ENCODE peak calls at places on chromosomes 2 and 18, in eight cellular contexts. One of them, this sample, is unnamed.

GRCh38 chr2:138245309-138245708 is 256.3 kb upstream of the SPOPL start:
- DNase-seq in heart left ventricle: no peak
- DNase-seq in uterus: no peak
- DNase-seq in body of pancreas: no peak
- DNase-seq in Peyer's patch: no peak
- DNase-seq in HCT116: no peak
- DNase-seq in endothelial cell of umbilical vein: no peak
- DNase-seq in gastrocnemius medialis: no peak
- DNase-seq in this sample: no peak

GRCh38 chr2:120453635-120453998 is 107.7 kb downstream of the INHBB start:
- DNase-seq in heart left ventricle: no peak
- DNase-seq in uterus: no peak
- DNase-seq in body of pancreas: no peak
- DNase-seq in Peyer's patch: no peak
- DNase-seq in HCT116: no peak
- DNase-seq in endothelial cell of umbilical vein: no peak
- DNase-seq in gastrocnemius medialis: no peak
- DNase-seq in this sample: no peak

GRCh38 chr2:196413821-196414274 is 225.7 kb upstream of the CCDC150 start:
- DNase-seq in heart left ventricle: peak; percentile 26
- DNase-seq in uterus: no peak
- DNase-seq in body of pancreas: no peak
- DNase-seq in Peyer's patch: no peak
- DNase-seq in HCT116: no peak
- DNase-seq in endothelial cell of umbilical vein: no peak
- DNase-seq in gastrocnemius medialis: no peak
- DNase-seq in this sample: no peak

GRCh38 chr2:188466761-188467160 is 175.1 kb downstream of the GULP1 start:
- DNase-seq in heart left ventricle: no peak
- DNase-seq in uterus: no peak
- DNase-seq in body of pancreas: no peak
- DNase-seq in Peyer's patch: no peak
- DNase-seq in HCT116: no peak
- DNase-seq in endothelial cell of umbilical vein: no peak
- DNase-seq in gastrocnemius medialis: no peak
- DNase-seq in this sample: no peak

GRCh38 chr18:27061488-27062095 is 123.5 kb downstream of the CHST9 start:
- DNase-seq in heart left ventricle: no peak
- DNase-seq in uterus: no peak
- DNase-seq in body of pancreas: no peak
- DNase-seq in Peyer's patch: no peak
- DNase-seq in HCT116: no peak
- DNase-seq in endothelial cell of umbilical vein: no peak
- DNase-seq in gastrocnemius medialis: no peak
- DNase-seq in this sample: no peak

GRCh38 chr2:240203031-240203841 is 62.8 kb upstream of the OTOS start:
- DNase-seq in heart left ventricle: no peak
- DNase-seq in uterus: no peak
- DNase-seq in body of pancreas: no peak
- DNase-seq in Peyer's patch: no peak
- DNase-seq in HCT116: no peak
- DNase-seq in endothelial cell of umbilical vein: no peak
- DNase-seq in gastrocnemius medialis: no peak
- DNase-seq in this sample: no peak

GRCh38 chr2:228040995-228041394 is 140.5 kb downstream of the SPHKAP start:
- DNase-seq in heart left ventricle: no peak
- DNase-seq in uterus: no peak
- DNase-seq in body of pancreas: no peak
- DNase-seq in Peyer's patch: no peak
- DNase-seq in HCT116: no peak
- DNase-seq in endothelial cell of umbilical vein: no peak
- DNase-seq in gastrocnemius medialis: no peak
- DNase-seq in this sample: no peak

GRCh38 chr2:205166749-205167148 is 515.6 kb upstream of the NRP2 start:
- DNase-seq in heart left ventricle: peak; percentile 33
- DNase-seq in uterus: no peak
- DNase-seq in body of pancreas: no peak
- DNase-seq in Peyer's patch: no peak
- DNase-seq in HCT116: no peak
- DNase-seq in endothelial cell of umbilical vein: no peak
- DNase-seq in gastrocnemius medialis: no peak
- DNase-seq in this sample: no peak

GRCh38 chr2:207148025-207148424 is 17.7 kb downstream of the KLF7 start:
- DNase-seq in heart left ventricle: no peak
- DNase-seq in uterus: peak; percentile 56
- DNase-seq in body of pancreas: no peak
- DNase-seq in Peyer's patch: no peak
- DNase-seq in HCT116: no peak
- DNase-seq in endothelial cell of umbilical vein: peak; percentile 43
- DNase-seq in gastrocnemius medialis: no peak
- DNase-seq in this sample: no peak

GRCh38 chr2:197599285-197599965 is 76.0 kb downstream of the RFTN2 start:
- DNase-seq in heart left ventricle: no peak
- DNase-seq in uterus: no peak
- DNase-seq in body of pancreas: peak; percentile 19
- DNase-seq in Peyer's patch: no peak
- DNase-seq in HCT116: peak; percentile 46
- DNase-seq in endothelial cell of umbilical vein: peak; percentile 9
- DNase-seq in gastrocnemius medialis: peak; percentile 20
- DNase-seq in this sample: peak; percentile 31

GRCh38 chr2:241357531-241357930 is 1.4 kb downstream of the FARP2 start:
- DNase-seq in heart left ventricle: no peak
- DNase-seq in uterus: no peak
- DNase-seq in body of pancreas: no peak
- DNase-seq in Peyer's patch: no peak
- DNase-seq in HCT116: no peak
- DNase-seq in endothelial cell of umbilical vein: no peak
- DNase-seq in gastrocnemius medialis: no peak
- DNase-seq in this sample: no peak

GRCh38 chr2:241358470-241358869 is 2.4 kb downstream of the FARP2 start:
- DNase-seq in heart left ventricle: no peak
- DNase-seq in uterus: no peak
- DNase-seq in body of pancreas: no peak
- DNase-seq in Peyer's patch: no peak
- DNase-seq in HCT116: no peak
- DNase-seq in endothelial cell of umbilical vein: peak; percentile 89
- DNase-seq in gastrocnemius medialis: no peak
- DNase-seq in this sample: no peak

GRCh38 chr2:241356871-241357260 is 781 bp downstream of the FARP2 start:
- DNase-seq in heart left ventricle: no peak
- DNase-seq in uterus: no peak
- DNase-seq in body of pancreas: no peak
- DNase-seq in Peyer's patch: no peak
- DNase-seq in HCT116: no peak
- DNase-seq in endothelial cell of umbilical vein: no peak
- DNase-seq in gastrocnemius medialis: no peak
- DNase-seq in this sample: no peak

GRCh38 chr2:241354668-241355658 is 1.1 kb upstream of the FARP2 start:
- DNase-seq in heart left ventricle: peak; percentile 90
- DNase-seq in uterus: peak; percentile 87
- DNase-seq in body of pancreas: peak; percentile 93
- DNase-seq in Peyer's patch: peak; percentile 90
- DNase-seq in HCT116: peak; percentile 81
- DNase-seq in endothelial cell of umbilical vein: peak; percentile 65
- DNase-seq in gastrocnemius medialis: peak; percentile 91
- DNase-seq in this sample: peak; percentile 70

DNA sequence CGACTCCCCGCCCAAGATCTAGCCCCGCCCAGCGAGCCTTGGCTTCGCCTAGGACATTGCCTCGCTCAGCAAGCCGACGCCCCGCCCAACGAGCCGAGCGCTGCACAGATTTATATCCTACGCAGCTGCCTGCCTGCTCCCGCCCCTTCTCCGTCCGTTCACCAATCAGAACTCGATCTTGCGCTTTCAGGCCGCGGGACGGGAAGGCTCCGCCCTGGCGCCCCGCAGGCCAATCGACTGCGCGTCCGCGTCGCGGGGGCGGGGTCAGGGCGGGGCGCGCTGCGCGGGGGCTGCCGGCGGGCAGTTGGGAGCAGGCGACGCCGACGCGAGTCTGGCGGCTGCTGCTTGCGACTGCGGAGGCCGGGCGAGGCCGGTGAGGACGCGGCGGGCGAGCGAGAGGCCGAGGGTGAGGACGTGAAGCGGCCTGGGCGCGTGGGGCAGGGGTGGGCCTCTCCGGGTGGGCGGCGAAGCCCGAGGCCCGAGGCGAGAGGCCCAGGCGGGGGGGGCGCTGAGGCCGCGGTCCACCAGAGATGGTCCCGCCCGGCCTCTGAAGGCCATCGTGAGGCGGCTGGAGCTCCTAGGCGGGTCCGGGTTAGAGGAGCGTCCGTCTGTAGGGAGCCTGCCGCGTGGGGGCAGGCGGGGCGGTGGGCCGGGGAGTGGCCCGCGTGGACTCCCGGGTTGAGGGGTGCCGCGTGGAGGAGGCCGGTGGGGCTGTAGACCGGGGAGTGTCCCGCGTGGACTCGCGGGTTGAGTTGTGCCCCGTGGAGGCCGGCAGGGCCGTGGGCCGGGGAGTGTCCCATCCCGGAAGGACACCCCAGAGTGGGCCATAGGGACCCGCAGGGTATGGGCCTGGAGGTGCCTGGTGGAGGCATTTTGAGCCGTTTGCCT is at the start of gene FARP2:
- DNase-seq in heart left ventricle: peak; percentile 100
- DNase-seq in uterus: peak; percentile 100
- DNase-seq in body of pancreas: peak; percentile 100
- DNase-seq in Peyer's patch: peak; percentile 100
- DNase-seq in HCT116: peak; percentile 94
- DNase-seq in endothelial cell of umbilical vein: peak; percentile 99
- DNase-seq in gastrocnemius medialis: peak; percentile 99
- DNase-seq in this sample: peak; percentile 80
- TF ChIP-seq POLR2A in heart left ventricle: no peak
- TF ChIP-seq POLR2A in uterus: peak; percentile 88
- TF ChIP-seq POLR2A in body of pancreas: peak; percentile 66
- TF ChIP-seq POLR2A in Peyer's patch: peak; percentile 74
- TF ChIP-seq POLR2A in HCT116: no peak
- TF ChIP-seq POLR2A in endothelial cell of umbilical vein: peak; percentile 89
- TF ChIP-seq POLR2A in gastrocnemius medialis: peak; percentile 87
- TF ChIP-seq POLR2A in this sample: peak; percentile 97

GRCh38 chr18:678482-679182 is 21.2 kb downstream of the TYMS start:
- DNase-seq in heart left ventricle: no peak
- DNase-seq in uterus: no peak
- DNase-seq in body of pancreas: no peak
- DNase-seq in Peyer's patch: no peak
- DNase-seq in HCT116: no peak
- DNase-seq in endothelial cell of umbilical vein: no peak
- DNase-seq in gastrocnemius medialis: no peak
- DNase-seq in this sample: no peak

GRCh38 chr18:676069-676468 is 18.6 kb downstream of the TYMS start:
- DNase-seq in heart left ventricle: no peak
- DNase-seq in uterus: no peak
- DNase-seq in body of pancreas: no peak
- DNase-seq in Peyer's patch: no peak
- DNase-seq in HCT116: no peak
- DNase-seq in endothelial cell of umbilical vein: no peak
- DNase-seq in gastrocnemius medialis: no peak
- DNase-seq in this sample: no peak

GRCh38 chr18:676747-677544 is 19.5 kb downstream of the TYMS start:
- DNase-seq in heart left ventricle: no peak
- DNase-seq in uterus: no peak
- DNase-seq in body of pancreas: no peak
- DNase-seq in Peyer's patch: no peak
- DNase-seq in HCT116: no peak
- DNase-seq in endothelial cell of umbilical vein: no peak
- DNase-seq in gastrocnemius medialis: no peak
- DNase-seq in this sample: no peak

GRCh38 chr18:680392-680791 is 22.9 kb downstream of the TYMS start:
- DNase-seq in heart left ventricle: no peak
- DNase-seq in uterus: no peak
- DNase-seq in body of pancreas: no peak
- DNase-seq in Peyer's patch: no peak
- DNase-seq in HCT116: no peak
- DNase-seq in endothelial cell of umbilical vein: no peak
- DNase-seq in gastrocnemius medialis: no peak
- DNase-seq in this sample: no peak

DNA sequence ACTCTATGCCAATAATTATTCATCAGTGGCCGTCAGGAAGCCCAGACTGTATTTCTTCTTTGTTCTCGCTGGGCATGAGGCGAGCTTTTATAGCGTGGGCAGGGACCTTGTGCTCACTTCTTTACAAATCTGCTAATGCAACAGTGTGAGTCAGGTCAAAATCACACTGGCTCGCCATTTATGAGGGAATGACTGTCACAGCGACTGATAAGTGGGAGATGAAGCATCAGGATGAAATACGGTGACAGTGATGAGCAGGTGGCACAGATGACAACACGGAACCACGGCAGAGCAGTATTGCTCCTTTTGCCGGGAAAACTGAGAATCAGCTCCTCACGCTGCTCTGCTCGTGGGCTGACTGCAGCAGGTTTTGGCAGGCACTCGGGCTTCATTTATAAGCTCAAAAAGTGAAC is 20.5 kb downstream of the TYMS start:
- DNase-seq in heart left ventricle: no peak
- DNase-seq in uterus: no peak
- DNase-seq in body of pancreas: no peak
- DNase-seq in Peyer's patch: no peak
- DNase-seq in HCT116: no peak
- DNase-seq in endothelial cell of umbilical vein: peak; percentile 13
- DNase-seq in gastrocnemius medialis: no peak
- DNase-seq in this sample: no peak
- TF ChIP-seq POLR2A in heart left ventricle: no peak
- TF ChIP-seq POLR2A in uterus: no peak
- TF ChIP-seq POLR2A in body of pancreas: no peak
- TF ChIP-seq POLR2A in Peyer's patch: no peak
- TF ChIP-seq POLR2A in HCT116: no peak
- TF ChIP-seq POLR2A in endothelial cell of umbilical vein: no peak
- TF ChIP-seq POLR2A in gastrocnemius medialis: no peak
- TF ChIP-seq POLR2A in this sample: no peak

DNA sequence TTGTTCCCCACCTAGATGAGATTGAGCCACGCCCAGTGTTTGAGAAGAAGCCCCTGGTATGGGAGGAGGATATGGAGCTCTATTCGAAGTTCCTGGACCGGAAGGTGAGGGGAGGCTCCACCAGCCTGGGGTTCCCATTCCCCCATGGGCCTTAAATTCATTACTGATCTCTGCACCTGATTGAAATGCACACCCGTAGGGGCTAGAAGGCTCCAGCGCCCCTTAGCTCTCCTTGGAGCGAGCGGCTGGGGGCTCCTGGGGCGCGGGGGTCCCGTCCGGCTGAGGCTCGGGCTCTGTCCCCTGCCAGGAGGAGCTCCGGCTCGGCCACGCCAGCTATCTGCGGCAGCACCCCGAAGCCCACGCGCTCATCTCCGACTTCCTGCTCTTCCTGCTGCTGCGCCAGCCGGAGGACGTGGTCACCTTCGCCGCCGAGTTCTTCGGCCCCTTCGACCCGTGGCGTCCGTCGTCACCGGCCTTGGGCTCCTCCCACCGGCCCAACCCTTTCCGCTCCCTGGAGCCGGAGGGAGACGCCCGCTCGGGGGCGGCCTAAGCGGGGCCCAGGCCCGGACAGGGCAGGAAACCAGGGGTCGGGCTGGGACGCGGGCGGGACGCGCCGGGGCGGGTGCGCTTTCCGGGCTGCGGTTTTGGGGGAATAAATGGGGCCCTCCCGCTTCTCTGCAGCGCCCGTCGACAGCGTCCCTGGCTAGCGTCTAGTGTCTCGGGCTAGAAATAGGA is 10.9 kb downstream of the CATIP start:
- DNase-seq in heart left ventricle: peak; percentile 94
- DNase-seq in uterus: peak; percentile 86
- DNase-seq in body of pancreas: peak; percentile 86
- DNase-seq in Peyer's patch: peak; percentile 92
- DNase-seq in HCT116: peak; percentile 60
- DNase-seq in endothelial cell of umbilical vein: peak; percentile 53
- DNase-seq in gastrocnemius medialis: peak; percentile 73
- DNase-seq in this sample: no peak
- TF ChIP-seq POLR2A in heart left ventricle: peak; percentile 56
- TF ChIP-seq POLR2A in uterus: peak; percentile 92
- TF ChIP-seq POLR2A in body of pancreas: peak; percentile 96
- TF ChIP-seq POLR2A in Peyer's patch: peak; percentile 94
- TF ChIP-seq POLR2A in HCT116: peak; percentile 78
- TF ChIP-seq POLR2A in endothelial cell of umbilical vein: peak; percentile 71
- TF ChIP-seq POLR2A in gastrocnemius medialis: peak; percentile 77
- TF ChIP-seq POLR2A in this sample: no peak

GRCh38 chr2:169573160-169573973 is at the start of gene FASTKD1:
- DNase-seq in heart left ventricle: peak; percentile 96
- DNase-seq in uterus: peak; percentile 85
- DNase-seq in body of pancreas: peak; percentile 90
- DNase-seq in Peyer's patch: peak; percentile 94
- DNase-seq in HCT116: peak; percentile 82
- DNase-seq in endothelial cell of umbilical vein: peak; percentile 89
- DNase-seq in gastrocnemius medialis: peak; percentile 86
- DNase-seq in this sample: peak; percentile 89
- TF ChIP-seq POLR2A in heart left ventricle: no peak
- TF ChIP-seq POLR2A in uterus: no peak
- TF ChIP-seq POLR2A in body of pancreas: peak; percentile 45
- TF ChIP-seq POLR2A in Peyer's patch: peak; percentile 57
- TF ChIP-seq POLR2A in HCT116: peak; percentile 75
- TF ChIP-seq POLR2A in endothelial cell of umbilical vein: peak; percentile 71
- TF ChIP-seq POLR2A in gastrocnemius medialis: no peak
- TF ChIP-seq POLR2A in this sample: peak; percentile 44

This sample was measured in H54.